ENCODE peak calls at places on chromosomes 4 and X, in seven cellular contexts. One of them, this sample, is unnamed.

GRCh38 chrX:12080265-12080664 is 58.0 kb upstream of the FRMPD4 start:
- DNase-seq in activated T-cell treated with anti-CD3 and anti-CD28 coated beads for 48 hours: no peak
- DNase-seq in gastrocnemius medialis: no peak
- DNase-seq in DMS153: no peak
- DNase-seq in activated T-helper 1 cell treated with Interleukin-2 at 50 U/mL for 16 hours: no peak
- DNase-seq in left kidney: peak
- DNase-seq in stimulated activated CD8-positive, alpha-beta memory T cell treated with anti-CD3 and anti-CD28 coated beads, Interleukin-2, amount 100 ng/mL, for 1 hour: no peak
- DNase-seq in this sample: peak

GRCh38 chr4:155854597-155855226 is 11.4 kb downstream of the ASIC5 start:
- DNase-seq in gastrocnemius medialis: no peak
- DNase-seq in left kidney: no peak
- DNase-seq in stimulated activated CD8-positive, alpha-beta memory T cell treated with anti-CD3 and anti-CD28 coated beads, Interleukin-2, amount 100 ng/mL, for 1 hour: no peak
- DNase-seq in activated T-cell treated with anti-CD3 and anti-CD28 coated beads for 48 hours: no peak
- DNase-seq in activated T-helper 1 cell treated with Interleukin-2 at 50 U/mL for 16 hours: no peak
- DNase-seq in DMS153: peak
- DNase-seq in this sample: no peak

GRCh38 chrX:153379971-153380581 is 21.1 kb downstream of the PNMA6E start:
- DNase-seq in activated T-cell treated with anti-CD3 and anti-CD28 coated beads for 48 hours: no peak
- DNase-seq in gastrocnemius medialis: no peak
- DNase-seq in stimulated activated CD8-positive, alpha-beta memory T cell treated with anti-CD3 and anti-CD28 coated beads, Interleukin-2, amount 100 ng/mL, for 1 hour: no peak
- DNase-seq in left kidney: peak
- DNase-seq in DMS153: no peak
- DNase-seq in activated T-helper 1 cell treated with Interleukin-2 at 50 U/mL for 16 hours: no peak
- DNase-seq in this sample: no peak

GRCh38 chr4:52646096-52646495 is 13.0 kb downstream of the USP46 start:
- DNase-seq in activated T-cell treated with anti-CD3 and anti-CD28 coated beads for 48 hours: no peak
- DNase-seq in gastrocnemius medialis: no peak
- DNase-seq in activated T-helper 1 cell treated with Interleukin-2 at 50 U/mL for 16 hours: no peak
- DNase-seq in left kidney: no peak
- DNase-seq in DMS153: no peak
- DNase-seq in stimulated activated CD8-positive, alpha-beta memory T cell treated with anti-CD3 and anti-CD28 coated beads, Interleukin-2, amount 100 ng/mL, for 1 hour: no peak
- DNase-seq in this sample: no peak

GRCh38 chr4:153113061-153113837 is 91.0 kb upstream of the TRIM2 start:
- DNase-seq in gastrocnemius medialis: no peak
- DNase-seq in activated T-helper 1 cell treated with Interleukin-2 at 50 U/mL for 16 hours: no peak
- DNase-seq in stimulated activated CD8-positive, alpha-beta memory T cell treated with anti-CD3 and anti-CD28 coated beads, Interleukin-2, amount 100 ng/mL, for 1 hour: no peak
- DNase-seq in left kidney: no peak
- DNase-seq in DMS153: no peak
- DNase-seq in activated T-cell treated with anti-CD3 and anti-CD28 coated beads for 48 hours: no peak
- DNase-seq in this sample: peak

GRCh38 chrX:19785647-19786046 is 101.8 kb downstream of the SH3KBP1 start:
- DNase-seq in left kidney: no peak
- DNase-seq in stimulated activated CD8-positive, alpha-beta memory T cell treated with anti-CD3 and anti-CD28 coated beads, Interleukin-2, amount 100 ng/mL, for 1 hour: no peak
- DNase-seq in gastrocnemius medialis: no peak
- DNase-seq in DMS153: no peak
- DNase-seq in activated T-cell treated with anti-CD3 and anti-CD28 coated beads for 48 hours: peak
- DNase-seq in activated T-helper 1 cell treated with Interleukin-2 at 50 U/mL for 16 hours: no peak
- DNase-seq in this sample: no peak

GRCh38 chrX:86102341-86102740 is 45.9 kb upstream of the DACH2 start:
- DNase-seq in activated T-helper 1 cell treated with Interleukin-2 at 50 U/mL for 16 hours: no peak
- DNase-seq in gastrocnemius medialis: no peak
- DNase-seq in activated T-cell treated with anti-CD3 and anti-CD28 coated beads for 48 hours: no peak
- DNase-seq in DMS153: no peak
- DNase-seq in left kidney: no peak
- DNase-seq in stimulated activated CD8-positive, alpha-beta memory T cell treated with anti-CD3 and anti-CD28 coated beads, Interleukin-2, amount 100 ng/mL, for 1 hour: no peak
- DNase-seq in this sample: no peak

GRCh38 chrX:46257451-46257879 is 287.8 kb downstream of the ZNF674 start:
- DNase-seq in activated T-helper 1 cell treated with Interleukin-2 at 50 U/mL for 16 hours: no peak
- DNase-seq in DMS153: no peak
- DNase-seq in gastrocnemius medialis: no peak
- DNase-seq in stimulated activated CD8-positive, alpha-beta memory T cell treated with anti-CD3 and anti-CD28 coated beads, Interleukin-2, amount 100 ng/mL, for 1 hour: no peak
- DNase-seq in activated T-cell treated with anti-CD3 and anti-CD28 coated beads for 48 hours: no peak
- DNase-seq in left kidney: no peak
- DNase-seq in this sample: no peak

GRCh38 chr4:13750594-13750993 is 123.1 kb upstream of the BOD1L1 start:
- DNase-seq in activated T-cell treated with anti-CD3 and anti-CD28 coated beads for 48 hours: no peak
- DNase-seq in DMS153: no peak
- DNase-seq in left kidney: no peak
- DNase-seq in gastrocnemius medialis: no peak
- DNase-seq in activated T-helper 1 cell treated with Interleukin-2 at 50 U/mL for 16 hours: no peak
- DNase-seq in stimulated activated CD8-positive, alpha-beta memory T cell treated with anti-CD3 and anti-CD28 coated beads, Interleukin-2, amount 100 ng/mL, for 1 hour: no peak
- DNase-seq in this sample: no peak

GRCh38 chr4:142846729-142847606 is 867 bp upstream of the INPP4B start:
- DNase-seq in stimulated activated CD8-positive, alpha-beta memory T cell treated with anti-CD3 and anti-CD28 coated beads, Interleukin-2, amount 100 ng/mL, for 1 hour: peak
- DNase-seq in activated T-helper 1 cell treated with Interleukin-2 at 50 U/mL for 16 hours: peak
- DNase-seq in left kidney: peak
- DNase-seq in activated T-cell treated with anti-CD3 and anti-CD28 coated beads for 48 hours: peak
- DNase-seq in DMS153: peak
- DNase-seq in gastrocnemius medialis: no peak
- DNase-seq in this sample: peak

GRCh38 chr4:136336479-136336878 is 1195.8 kb downstream of the PCDH18 start:
- DNase-seq in stimulated activated CD8-positive, alpha-beta memory T cell treated with anti-CD3 and anti-CD28 coated beads, Interleukin-2, amount 100 ng/mL, for 1 hour: no peak
- DNase-seq in left kidney: no peak
- DNase-seq in gastrocnemius medialis: no peak
- DNase-seq in DMS153: no peak
- DNase-seq in activated T-cell treated with anti-CD3 and anti-CD28 coated beads for 48 hours: no peak
- DNase-seq in activated T-helper 1 cell treated with Interleukin-2 at 50 U/mL for 16 hours: no peak
- DNase-seq in this sample: no peak

GRCh38 chrX:9678215-9678980 is 87.2 kb downstream of the GPR143 start:
- DNase-seq in stimulated activated CD8-positive, alpha-beta memory T cell treated with anti-CD3 and anti-CD28 coated beads, Interleukin-2, amount 100 ng/mL, for 1 hour: no peak
- DNase-seq in left kidney: no peak
- DNase-seq in activated T-cell treated with anti-CD3 and anti-CD28 coated beads for 48 hours: no peak
- DNase-seq in activated T-helper 1 cell treated with Interleukin-2 at 50 U/mL for 16 hours: no peak
- DNase-seq in gastrocnemius medialis: no peak
- DNase-seq in DMS153: no peak
- DNase-seq in this sample: no peak

GRCh38 chr4:86452323-86452995 is 92.6 kb upstream of the MAPK10 start:
- DNase-seq in activated T-helper 1 cell treated with Interleukin-2 at 50 U/mL for 16 hours: no peak
- DNase-seq in left kidney: peak
- DNase-seq in stimulated activated CD8-positive, alpha-beta memory T cell treated with anti-CD3 and anti-CD28 coated beads, Interleukin-2, amount 100 ng/mL, for 1 hour: no peak
- DNase-seq in gastrocnemius medialis: no peak
- DNase-seq in activated T-cell treated with anti-CD3 and anti-CD28 coated beads for 48 hours: no peak
- DNase-seq in DMS153: peak
- DNase-seq in this sample: no peak

GRCh38 chr4:176875026-176875425 is 82.3 kb upstream of the VEGFC start:
- DNase-seq in DMS153: no peak
- DNase-seq in gastrocnemius medialis: no peak
- DNase-seq in left kidney: no peak
- DNase-seq in activated T-helper 1 cell treated with Interleukin-2 at 50 U/mL for 16 hours: no peak
- DNase-seq in activated T-cell treated with anti-CD3 and anti-CD28 coated beads for 48 hours: no peak
- DNase-seq in stimulated activated CD8-positive, alpha-beta memory T cell treated with anti-CD3 and anti-CD28 coated beads, Interleukin-2, amount 100 ng/mL, for 1 hour: no peak
- DNase-seq in this sample: no peak

GRCh38 chr4:150960079-150960478 is 55.0 kb downstream of the LRBA start:
- DNase-seq in activated T-cell treated with anti-CD3 and anti-CD28 coated beads for 48 hours: no peak
- DNase-seq in gastrocnemius medialis: no peak
- DNase-seq in activated T-helper 1 cell treated with Interleukin-2 at 50 U/mL for 16 hours: no peak
- DNase-seq in DMS153: no peak
- DNase-seq in left kidney: no peak
- DNase-seq in stimulated activated CD8-positive, alpha-beta memory T cell treated with anti-CD3 and anti-CD28 coated beads, Interleukin-2, amount 100 ng/mL, for 1 hour: no peak
- DNase-seq in this sample: peak

GRCh38 chr4:183266386-183266785 is 53.7 kb downstream of the CLDN22 start:
- DNase-seq in DMS153: no peak
- DNase-seq in activated T-helper 1 cell treated with Interleukin-2 at 50 U/mL for 16 hours: no peak
- DNase-seq in activated T-cell treated with anti-CD3 and anti-CD28 coated beads for 48 hours: no peak
- DNase-seq in gastrocnemius medialis: no peak
- DNase-seq in stimulated activated CD8-positive, alpha-beta memory T cell treated with anti-CD3 and anti-CD28 coated beads, Interleukin-2, amount 100 ng/mL, for 1 hour: no peak
- DNase-seq in left kidney: no peak
- DNase-seq in this sample: no peak

GRCh38 chrX:122119361-122119760 is 1064.7 kb upstream of the GRIA3 start:
- DNase-seq in stimulated activated CD8-positive, alpha-beta memory T cell treated with anti-CD3 and anti-CD28 coated beads, Interleukin-2, amount 100 ng/mL, for 1 hour: no peak
- DNase-seq in activated T-cell treated with anti-CD3 and anti-CD28 coated beads for 48 hours: no peak
- DNase-seq in DMS153: no peak
- DNase-seq in activated T-helper 1 cell treated with Interleukin-2 at 50 U/mL for 16 hours: no peak
- DNase-seq in left kidney: no peak
- DNase-seq in gastrocnemius medialis: no peak
- DNase-seq in this sample: no peak

GRCh38 chr4:23956601-23957364 is 66.9 kb upstream of the PPARGC1A start:
- DNase-seq in gastrocnemius medialis: no peak
- DNase-seq in DMS153: no peak
- DNase-seq in activated T-cell treated with anti-CD3 and anti-CD28 coated beads for 48 hours: no peak
- DNase-seq in left kidney: no peak
- DNase-seq in activated T-helper 1 cell treated with Interleukin-2 at 50 U/mL for 16 hours: no peak
- DNase-seq in stimulated activated CD8-positive, alpha-beta memory T cell treated with anti-CD3 and anti-CD28 coated beads, Interleukin-2, amount 100 ng/mL, for 1 hour: no peak
- DNase-seq in this sample: no peak

GRCh38 chrX:7351946-7352345 is 204.0 kb upstream of the PUDP start:
- DNase-seq in DMS153: no peak
- DNase-seq in activated T-cell treated with anti-CD3 and anti-CD28 coated beads for 48 hours: no peak
- DNase-seq in gastrocnemius medialis: no peak
- DNase-seq in stimulated activated CD8-positive, alpha-beta memory T cell treated with anti-CD3 and anti-CD28 coated beads, Interleukin-2, amount 100 ng/mL, for 1 hour: no peak
- DNase-seq in activated T-helper 1 cell treated with Interleukin-2 at 50 U/mL for 16 hours: no peak
- DNase-seq in left kidney: no peak
- DNase-seq in this sample: no peak

GRCh38 chrX:48919360-48919821 is 567 bp upstream of the PIM2 start:
- DNase-seq in stimulated activated CD8-positive, alpha-beta memory T cell treated with anti-CD3 and anti-CD28 coated beads, Interleukin-2, amount 100 ng/mL, for 1 hour: no peak
- DNase-seq in DMS153: no peak
- DNase-seq in activated T-helper 1 cell treated with Interleukin-2 at 50 U/mL for 16 hours: no peak
- DNase-seq in gastrocnemius medialis: no peak
- DNase-seq in left kidney: no peak
- DNase-seq in activated T-cell treated with anti-CD3 and anti-CD28 coated beads for 48 hours: no peak
- DNase-seq in this sample: peak

GRCh38 chr4:102295153-102295862 is 50.0 kb downstream of the SLC39A8 start:
- DNase-seq in gastrocnemius medialis: no peak
- DNase-seq in DMS153: no peak
- DNase-seq in left kidney: no peak
- DNase-seq in activated T-cell treated with anti-CD3 and anti-CD28 coated beads for 48 hours: no peak
- DNase-seq in activated T-helper 1 cell treated with Interleukin-2 at 50 U/mL for 16 hours: no peak
- DNase-seq in stimulated activated CD8-positive, alpha-beta memory T cell treated with anti-CD3 and anti-CD28 coated beads, Interleukin-2, amount 100 ng/mL, for 1 hour: no peak
- DNase-seq in this sample: no peak

GRCh38 chr4:152684007-152684406 is 4.2 kb upstream of the TMEM154 start:
- DNase-seq in left kidney: no peak
- DNase-seq in gastrocnemius medialis: no peak
- DNase-seq in activated T-cell treated with anti-CD3 and anti-CD28 coated beads for 48 hours: no peak
- DNase-seq in DMS153: no peak
- DNase-seq in activated T-helper 1 cell treated with Interleukin-2 at 50 U/mL for 16 hours: no peak
- DNase-seq in stimulated activated CD8-positive, alpha-beta memory T cell treated with anti-CD3 and anti-CD28 coated beads, Interleukin-2, amount 100 ng/mL, for 1 hour: no peak
- DNase-seq in this sample: no peak

GRCh38 chrX:4550018-4550417 is 836.6 kb upstream of the PRKX start:
- DNase-seq in left kidney: peak
- DNase-seq in gastrocnemius medialis: no peak
- DNase-seq in activated T-cell treated with anti-CD3 and anti-CD28 coated beads for 48 hours: no peak
- DNase-seq in DMS153: no peak
- DNase-seq in activated T-helper 1 cell treated with Interleukin-2 at 50 U/mL for 16 hours: no peak
- DNase-seq in stimulated activated CD8-positive, alpha-beta memory T cell treated with anti-CD3 and anti-CD28 coated beads, Interleukin-2, amount 100 ng/mL, for 1 hour: no peak
- DNase-seq in this sample: no peak